ENCODE peak calls at places on chromosomes 13 and 19, in eight cellular contexts. I, Q, U, E, A, V, K and C are unnamed samples.

GRCh38 chr19:5949792-5950305 is 28.1 kb downstream of the RANBP3 start:
- DNase-seq in Q (no peak), A (peak; percentile 65), V (no peak), E (peak; percentile 43), U (no peak), I (peak; percentile 92), K (no peak), C (no peak)

GRCh38 chr19:45352914-45353796 is 12.6 kb downstream of the KLC3 start:
- DNase-seq in I (no peak), U (no peak), A (no peak), K (no peak), Q (no peak), V (no peak), E (no peak), C (no peak)

GRCh38 chr13:50080158-50080855 is 65.1 kb downstream of the KCNRG start:
- DNase-seq in U (no peak), K (peak; percentile 30), V (peak; percentile 41), E (no peak), Q (peak; percentile 50), A (no peak), I (peak; percentile 7), C (no peak)

GRCh38 chr19:15123900-15124299 is 16.7 kb downstream of the SYDE1 start:
- DNase-seq in V (no peak), I (no peak), U (peak; percentile 64), Q (no peak), K (peak; percentile 66), E (no peak), A (peak; percentile 85), C (no peak)

GRCh38 chr19:13190781-13191540 is 40.8 kb downstream of the IER2 start:
- DNase-seq in K (peak; percentile 82), Q (no peak), E (no peak), V (no peak), A (no peak), U (no peak), I (no peak), C (no peak)

GRCh38 chr19:29475469-29475868 is 50.3 kb upstream of the VSTM2B start:
- DNase-seq in V (no peak), Q (no peak), I (no peak), U (no peak), K (no peak), E (no peak), A (no peak), C (no peak)

GRCh38 chr19:34336781-34337271 is 28.2 kb upstream of the GPI start:
- DNase-seq in Q (peak; percentile 16), V (peak; percentile 56), A (no peak), U (no peak), E (no peak), I (peak; percentile 45), K (no peak), C (no peak)

GRCh38 chr19:3508771-3509535 is 2.8 kb downstream of the FZR1 start:
- DNase-seq in K (no peak), E (no peak), U (no peak), I (no peak), A (no peak), Q (no peak), V (no peak), C (no peak)

GRCh38 chr19:15320118-15320517 is 12.2 kb downstream of the BRD4 start:
- DNase-seq in I (no peak), E (no peak), Q (no peak), U (no peak), A (no peak), V (no peak), K (no peak), C (no peak)

GRCh38 chr19:55086730-55087541 is 11.3 kb downstream of the EPS8L1 start:
- DNase-seq in I (no peak), Q (no peak), V (peak; percentile 99), A (peak; percentile 96), U (peak; percentile 95), K (peak; percentile 93), E (peak; percentile 71), C (peak; percentile 67)

GRCh38 chr19:57934820-57935665 is at the start of gene ZNF418:
- DNase-seq in E (peak; percentile 34), Q (peak; percentile 85), I (no peak), K (peak; percentile 24), U (peak; percentile 62), V (peak; percentile 93), A (peak; percentile 42), C (no peak)

GRCh38 chr13:71303144-71303543 is 563.9 kb downstream of the DACH1 start:
- DNase-seq in Q (no peak), E (no peak), V (no peak), I (no peak), U (no peak), A (no peak), K (no peak), C (no peak)

GRCh38 chr19:28444371-28444770 is 768.6 kb downstream of the UQCRFS1 start:
- DNase-seq in U (no peak), Q (no peak), A (no peak), E (no peak), K (no peak), V (no peak), I (no peak), C (no peak)

GRCh38 chr13:89827552-89827951 is 1519.9 kb upstream of the MIR17HG start:
- DNase-seq in I (no peak), U (no peak), Q (no peak), E (no peak), K (no peak), A (no peak), V (no peak), C (no peak)

GRCh38 chr19:48784527-48784926 is 26.3 kb downstream of the BCAT2 start:
- DNase-seq in Q (no peak), I (no peak), U (no peak), V (no peak), K (no peak), E (no peak), A (no peak), C (no peak)

GRCh38 chr13:76837811-76838210 is 48.4 kb downstream of the KCTD12 start:
- DNase-seq in Q (no peak), K (no peak), A (no peak), I (no peak), E (no peak), U (no peak), V (no peak), C (no peak)

GRCh38 chr13:34162545-34162936 is 344.6 kb downstream of the RFC3 start:
- DNase-seq in E (no peak), Q (no peak), V (no peak), U (no peak), I (no peak), A (no peak), K (no peak), C (no peak)

GRCh38 chr13:110944121-110944967 is 29.5 kb upstream of the ANKRD10 start:
- DNase-seq in V (peak; percentile 72), E (no peak), Q (peak; percentile 64), K (peak; percentile 20), U (no peak), I (peak; percentile 24), A (no peak), C (no peak)

GRCh38 chr13:20495087-20496023 is 30.3 kb downstream of the CRYL1 start:
- DNase-seq in I (peak; percentile 46), E (peak; percentile 69), Q (peak; percentile 56), A (no peak), U (peak; percentile 76), K (peak; percentile 73), V (peak; percentile 69), C (no peak)

GRCh38 chr13:32938907-32939306 is 77.3 kb upstream of the KL start:
- DNase-seq in Q (peak; percentile 50), I (no peak), U (no peak), V (no peak), E (no peak), K (no peak), A (no peak), C (no peak)

GRCh38 chr13:31048521-31048920 is 113.2 kb downstream of the HSPH1 start:
- DNase-seq in K (no peak), V (peak; percentile 18), A (no peak), Q (no peak), E (no peak), U (no peak), I (no peak), C (peak; percentile 24)

GRCh38 chr19:6718111-6718740 is 2.2 kb downstream of the C3 start:
- DNase-seq in K (no peak), E (no peak), V (no peak), Q (no peak), A (no peak), I (no peak), U (no peak), C (no peak)

GRCh38 chr13:40302351-40302750 is 364.1 kb downstream of the FOXO1 start:
- DNase-seq in E (no peak), A (no peak), I (no peak), V (no peak), U (no peak), Q (no peak), K (no peak), C (no peak)

GRCh38 chr13:28409648-28410047 is 85.3 kb downstream of the FLT1 start:
- DNase-seq in I (no peak), V (no peak), K (no peak), A (no peak), Q (no peak), U (no peak), E (no peak), C (no peak)
- H3K27me3 ChIP-seq in I (no peaks in the 10 kb centered on the region), V (no peaks in the 10 kb centered on the region), K (no peaks in the 10 kb centered on the region), A (no peaks in the 10 kb centered on the region), Q (no peaks in the 10 kb centered on the region), U (no peaks in the 10 kb centered on the region), E (no peaks in the 10 kb centered on the region), C (no peaks in the 10 kb centered on the region)

GRCh38 chr19:39506944-39507714 is 7.8 kb upstream of the SELENOV start:
- DNase-seq in E (no peak), Q (peak; percentile 75), I (no peak), U (no peak), K (no peak), A (no peak), V (peak; percentile 95), C (no peak)
- H3K27me3 ChIP-seq in E (no peaks in the 10 kb centered on the region), Q (peaks cover 2% of the 10 kb centered on the region), I (peaks cover 70% of the 10 kb centered on the region), U (peaks cover 9% of the 10 kb centered on the region), K (peaks cover 95% of the 10 kb centered on the region), A (peaks cover 100% of the 10 kb centered on the region), V (peaks cover 81% of the 10 kb centered on the region), C (peaks cover 17% of the 10 kb centered on the region)

GRCh38 chr13:99903140-99903539 is 68.4 kb downstream of the ZIC5 start:
- DNase-seq in K (no peak), I (no peak), E (no peak), U (no peak), Q (no peak), V (no peak), A (no peak), C (no peak)
- H3K27me3 ChIP-seq in K (peaks cover 51% of the 10 kb centered on the region), I (no peaks in the 10 kb centered on the region), E (no peaks in the 10 kb centered on the region), U (no peaks in the 10 kb centered on the region), Q (no peaks in the 10 kb centered on the region), V (no peaks in the 10 kb centered on the region), A (peaks cover 98% of the 10 kb centered on the region), C (no peaks in the 10 kb centered on the region)

GRCh38 chr19:1768248-1768647 is 14.9 kb downstream of the ONECUT3 start:
- DNase-seq in K (peak; percentile 20), V (peak; percentile 75), I (no peak), U (no peak), A (no peak), E (no peak), Q (no peak), C (no peak)

GRCh38 chr19:1770866-1771576 is 17.7 kb downstream of the ONECUT3 start:
- DNase-seq in V (no peak), U (no peak), I (no peak), K (no peak), Q (no peak), A (no peak), E (no peak), C (no peak)

GRCh38 chr19:1767464-1767933 is 14.2 kb downstream of the ONECUT3 start:
- DNase-seq in U (no peak), Q (no peak), A (peak; percentile 33), I (peak; percentile 26), K (peak; percentile 46), E (peak; percentile 38), V (peak; percentile 67), C (no peak)

GRCh38 chr19:1768918-1769644 is 15.8 kb downstream of the ONECUT3 start:
- DNase-seq in V (no peak), Q (no peak), A (no peak), E (no peak), I (no peak), K (no peak), U (no peak), C (no peak)

GRCh38 chr19:1769645-1769985 is 16.3 kb downstream of the ONECUT3 start:
- DNase-seq in Q (no peak), K (no peak), V (no peak), E (no peak), U (no peak), A (no peak), I (no peak), C (no peak)
- H3K27me3 ChIP-seq in Q (peaks cover 18% of the 10 kb centered on the region), K (peaks cover 100% of the 10 kb centered on the region), V (peaks cover 100% of the 10 kb centered on the region), E (no peaks in the 10 kb centered on the region), U (peaks cover 36% of the 10 kb centered on the region), A (peaks cover 99% of the 10 kb centered on the region), I (peaks cover 89% of the 10 kb centered on the region), C (peaks cover 15% of the 10 kb centered on the region)